ENCODE peak calls at places on chromosome 20, in six cellular contexts. E is stimulated activated naive CD8-positive, alpha-beta T cell treated with anti-CD3 and anti-CD28 coated beads, Interleukin-15, Interleukin-2, amounts not matched to agents 100 U/mL and 50 U/mL, for 24 hours; J is psoas muscle; Q is aorta; C is sciatic nerve; G is stimulated activated effector memory CD8-positive, alpha-beta T cell treated with anti-CD3 and anti-CD28 coated beads, Interleukin-12 subunit alpha, Interleukin-12 subunit beta, amount 100 ng/mL, for 72 hours. P is an unnamed sample.

GRCh38 chr20:37081717-37082289 is 14.0 kb downstream of the RBL1 start:
- ATAC-seq in E (no peak), J (no peak), Q (no peak), C (no peak), G (no peak), P (no peak)

GRCh38 chr20:23641936-23642751 is 4.4 kb upstream of the CST3 start:
- ATAC-seq in E (no peak), J (peak), Q (no peak), C (peak), G (no peak), P (no peak)

GRCh38 chr20:57707849-57708693 is 1.7 kb downstream of the PMEPA1 start:
- ATAC-seq in E (no peak), J (peak), Q (peak), C (peak), G (no peak), P (no peak)

GRCh38 chr20:54794110-54794509 is 318.7 kb downstream of the DOK5 start:
- ATAC-seq in E (peak), J (no peak), Q (no peak), C (no peak), G (peak), P (no peak)

GRCh38 chr20:48094196-48094749 is 309.0 kb upstream of the SULF2 start:
- ATAC-seq in E (no peak), J (no peak), Q (no peak), C (no peak), G (no peak), P (no peak)

GRCh38 chr20:10412591-10413408 is 21.2 kb downstream of the MKKS start:
- ATAC-seq in E (no peak), J (no peak), Q (no peak), C (no peak), G (no peak), P (no peak)

GRCh38 chr20:35305682-35306556 is 13.7 kb upstream of the FAM83C start:
- ATAC-seq in E (peak), J (peak), Q (peak), C (peak), G (peak), P (peak)

GRCh38 chr20:24109008-24109407 is 120.4 kb upstream of the GGTLC1 start:
- ATAC-seq in E (peak), J (no peak), Q (no peak), C (no peak), G (peak), P (peak)

GRCh38 chr20:12012241-12013222 is 94.8 kb downstream of the BTBD3 start:
- ATAC-seq in E (peak), J (peak), Q (no peak), C (peak), G (no peak), P (no peak)

GRCh38 chr20:17875981-17876385 is 92.6 kb downstream of the SNX5 start:
- ATAC-seq in E (no peak), J (no peak), Q (no peak), C (no peak), G (no peak), P (no peak)

GRCh38 chr20:63498950-63499332 is at the start of gene EEF1A2:
- ATAC-seq in E (no peak), J (peak), Q (no peak), C (no peak), G (peak), P (no peak)

GRCh38 chr20:21661488-21662055 is 43.9 kb upstream of the PAX1 start:
- ATAC-seq in E (no peak), J (peak), Q (no peak), C (no peak), G (no peak), P (no peak)

GRCh38 chr20:17710379-17711305 is 10.9 kb downstream of the BANF2 start:
- ATAC-seq in E (no peak), J (no peak), Q (peak), C (no peak), G (no peak), P (no peak)

GRCh38 chr20:51335329-51335841 is 207.1 kb downstream of the NFATC2 start:
- ATAC-seq in E (peak), J (no peak), Q (no peak), C (no peak), G (peak), P (peak)

GRCh38 chr20:7454047-7454446 is 486.2 kb downstream of the HAO1 start:
- ATAC-seq in E (no peak), J (no peak), Q (no peak), C (no peak), G (no peak), P (no peak)

GRCh38 chr20:10328897-10329255 is 105.1 kb downstream of the MKKS start:
- ATAC-seq in E (no peak), J (no peak), Q (no peak), C (no peak), G (no peak), P (no peak)

GRCh38 chr20:64236137-64237088 is 19.1 kb upstream of the PCMTD2 start:
- ATAC-seq in E (no peak), J (no peak), Q (no peak), C (no peak), G (no peak), P (no peak)

GRCh38 chr20:6735913-6736845 is 31.3 kb upstream of the BMP2 start:
- ATAC-seq in E (no peak), J (no peak), Q (peak), C (peak), G (no peak), P (no peak)

GRCh38 chr20:8602389-8603116 is 466.3 kb upstream of the PLCB4 start:
- ATAC-seq in E (peak), J (no peak), Q (no peak), C (no peak), G (peak), P (no peak)

GRCh38 chr20:62668441-62669027 is 26.2 kb downstream of the SLCO4A1 start:
- ATAC-seq in E (no peak), J (peak), Q (peak), C (peak), G (no peak), P (no peak)

GRCh38 chr20:24972341-24972740 is 20.2 kb downstream of the APMAP start:
- ATAC-seq in E (no peak), J (no peak), Q (no peak), C (no peak), G (no peak), P (no peak)

GRCh38 chr20:2084703-2085102 is 16.9 kb upstream of the STK35 start:
- ATAC-seq in E (no peak), J (no peak), Q (no peak), C (no peak), G (no peak), P (no peak)

GRCh38 chr20:13008761-13009681 is at the start of gene SPTLC3:
- ATAC-seq in E (peak), J (peak), Q (peak), C (peak), G (no peak), P (peak)

GRCh38 chr20:49765413-49765736 is 47.3 kb upstream of the SLC9A8 start:
- ATAC-seq in E (no peak), J (no peak), Q (no peak), C (no peak), G (no peak), P (no peak)

P was measured in activated T-helper 17 cell treated with anti-CD3 and anti-CD28 coated beads, Interleukin-2, amount 50 U/mL, for 72 hours.